ENCODE peak calls at places on chromosomes 2 and 18, in eight cellular contexts. L, M, H, C, U, R, B and X are unnamed samples.

GRCh38 chr2:216188956-216189355 is 79.8 kb downstream of the XRCC5 start:
- DNase-seq in L (no peak), C (no peak), U (no peak), B (no peak), H (no peak), M (no peak), R (no peak), X (no peak)

GRCh38 chr2:109447811-109448210 is 166.0 kb downstream of the SEPTIN10 start:
- DNase-seq in L (no peak), C (no peak), M (no peak), R (peak), U (no peak), B (no peak), H (no peak), X (no peak)

GRCh38 chr2:159744363-159744762 is 32.1 kb downstream of the MARCHF7 start:
- DNase-seq in C (no peak), L (no peak), R (no peak), B (no peak), H (no peak), U (no peak), M (no peak), X (no peak)

GRCh38 chr18:55422456-55423185 is 165.4 kb downstream of the TCF4 start:
- DNase-seq in R (no peak), M (peak), H (no peak), U (no peak), C (no peak), L (no peak), B (peak), X (peak)

GRCh38 chr2:84904717-84905174 is 710 bp upstream of the TMSB10 start:
- DNase-seq in M (peak), R (peak), C (no peak), U (peak), B (peak), L (peak), H (peak), X (peak)

GRCh38 chr2:180495606-180496005 is 484.8 kb upstream of the UBE2E3 start:
- DNase-seq in H (no peak), U (no peak), L (no peak), C (no peak), R (no peak), M (no peak), B (no peak), X (no peak)

GRCh38 chr2:115549731-115550130 is 1107.3 kb downstream of the DPP10 start:
- DNase-seq in U (no peak), H (no peak), C (no peak), R (no peak), B (no peak), L (no peak), M (no peak), X (no peak)

GRCh38 chr2:149860276-149860921 is 272.8 kb upstream of the MMADHC start:
- DNase-seq in U (no peak), B (no peak), M (no peak), R (no peak), L (no peak), H (peak), C (no peak), X (peak)

GRCh38 chr2:236572482-236572881 is 2.9 kb downstream of the ACKR3 start:
- DNase-seq in B (no peak), H (no peak), U (no peak), M (no peak), L (no peak), C (no peak), R (no peak), X (no peak)

GRCh38 chr2:173448938-173449471 is 94.3 kb downstream of the CDCA7 start:
- DNase-seq in U (no peak), B (peak), R (peak), C (peak), M (peak), H (peak), L (peak), X (peak)

GRCh38 chr18:53411511-53411910 is 813.0 kb downstream of the MBD2 start:
- DNase-seq in B (no peak), H (no peak), R (no peak), M (no peak), L (no peak), U (no peak), C (no peak), X (no peak)

GRCh38 chr2:127747621-127748020 is 46.3 kb downstream of the SFT2D3 start:
- DNase-seq in C (no peak), B (no peak), R (no peak), H (no peak), L (no peak), M (no peak), U (no peak), X (no peak)

GRCh38 chr2:134228493-134228903 is 25.4 kb upstream of the MGAT5 start:
- DNase-seq in B (no peak), C (no peak), H (no peak), R (no peak), M (no peak), L (no peak), U (no peak), X (no peak)

GRCh38 chr2:118431188-118431562 is 342.9 kb downstream of the INSIG2 start:
- DNase-seq in U (no peak), C (no peak), L (no peak), B (no peak), M (no peak), R (no peak), H (no peak), X (no peak)

GRCh38 chr18:56284319-56284718 is 354.1 kb downstream of the TXNL1 start:
- DNase-seq in B (no peak), L (no peak), M (no peak), C (no peak), H (no peak), R (no peak), U (no peak), X (no peak)

GRCh38 chr2:227499971-227500630 is 28.1 kb downstream of the AGFG1 start:
- DNase-seq in U (no peak), C (no peak), H (no peak), L (no peak), B (no peak), R (no peak), M (no peak), X (no peak)

GRCh38 chr2:45184606-45185005 is 175.4 kb upstream of the SIX2 start:
- DNase-seq in U (no peak), H (no peak), L (no peak), B (no peak), M (no peak), R (no peak), C (peak), X (no peak)

GRCh38 chr2:74177697-74178096 is 982 bp downstream of the MOB1A start:
- DNase-seq in U (no peak), R (no peak), M (no peak), C (no peak), L (no peak), H (no peak), B (no peak), X (no peak)

GRCh38 chr2:74181739-74182138 is 3.1 kb upstream of the MOB1A start:
- DNase-seq in H (no peak), C (no peak), L (peak), B (no peak), U (no peak), M (peak), R (peak), X (peak)

GRCh38 chr2:74174909-74175308 is 3.8 kb downstream of the MOB1A start:
- DNase-seq in C (no peak), U (no peak), B (no peak), M (no peak), H (no peak), R (no peak), L (no peak), X (no peak)

GRCh38 chr2:74179063-74179865 is 585 bp upstream of the MOB1A start:
- DNase-seq in R (peak), B (peak), C (no peak), L (no peak), U (no peak), H (no peak), M (no peak), X (no peak)

DNA sequence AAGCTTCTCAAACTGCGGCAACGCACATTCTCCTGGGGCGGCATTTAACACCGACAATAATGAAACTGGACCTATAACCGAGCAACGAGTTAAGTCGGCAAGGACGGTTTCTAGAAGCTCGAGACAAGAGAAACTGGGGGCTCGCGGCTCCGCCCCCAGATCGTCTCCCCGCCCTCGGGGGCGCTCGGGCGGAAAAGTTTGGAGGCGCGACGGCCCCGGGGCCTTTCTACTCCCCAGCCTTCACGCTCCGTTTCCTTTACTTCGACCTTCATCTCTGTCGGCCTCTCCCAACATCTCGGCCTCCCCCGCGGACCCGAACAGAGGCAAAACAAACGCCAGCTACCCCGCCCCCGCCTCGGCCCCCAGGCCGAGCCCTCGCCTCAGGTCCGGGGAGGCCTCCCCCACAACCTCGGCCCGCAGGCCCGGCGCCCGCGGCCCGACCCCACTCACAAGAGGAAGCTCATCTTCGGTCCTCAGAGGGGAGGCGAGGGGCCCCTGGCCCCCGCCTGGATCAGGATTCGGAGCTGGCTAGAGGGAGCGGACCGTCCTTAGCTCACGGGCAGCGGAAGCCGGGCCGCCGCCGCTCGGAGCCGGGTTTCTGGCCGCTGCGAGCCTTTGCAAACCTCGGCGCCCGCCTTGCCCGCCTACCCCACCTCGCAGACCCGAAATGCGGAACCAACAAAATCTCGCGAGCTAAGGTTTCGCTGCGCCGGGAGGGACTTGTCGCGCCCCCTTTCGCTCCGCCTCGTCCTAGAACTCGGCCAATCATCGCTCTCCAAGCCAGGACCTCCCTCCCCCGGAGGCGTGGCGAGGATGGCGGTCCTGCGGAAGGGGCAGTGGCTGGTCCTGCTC is at the start of gene MOB1A:
- DNase-seq in L (peak), C (peak), U (peak), R (peak), H (peak), M (peak), B (peak), X (peak)
- H3K4me3 ChIP-seq in L (peak), C (peak), U (peak), R (peak), H (peak), M (peak), B (peak), X (peak)

GRCh38 chr2:43402002-43402401 is 175.6 kb upstream of the ZFP36L2 start:
- DNase-seq in U (no peak), C (no peak), M (peak), H (no peak), L (no peak), B (no peak), R (no peak), X (no peak)
- TF ChIP-seq POLR2A in U (no peak), C (no peak), M (no peak), H (no peak), L (no peak), B (no peak), R (no peak), X (no peak)

GRCh38 chr2:191148766-191149165 is 2.0 kb downstream of the STAT4 start:
- DNase-seq in R (no peak), B (no peak), U (no peak), H (no peak), L (no peak), C (no peak), M (no peak), X (no peak)

GRCh38 chr2:191151315-191151698 is 513 bp upstream of the STAT4 start:
- DNase-seq in H (no peak), L (no peak), B (no peak), C (no peak), M (no peak), U (no peak), R (peak), X (no peak)

GRCh38 chr2:191150121-191150450 is 708 bp downstream of the STAT4 start:
- DNase-seq in L (no peak), U (no peak), R (no peak), C (no peak), H (no peak), B (no peak), M (no peak), X (no peak)

GRCh38 chr2:191152841-191153240 is 2.0 kb upstream of the STAT4 start:
- DNase-seq in M (no peak), U (no peak), L (no peak), B (no peak), H (no peak), R (no peak), C (no peak), X (peak)

DNA sequence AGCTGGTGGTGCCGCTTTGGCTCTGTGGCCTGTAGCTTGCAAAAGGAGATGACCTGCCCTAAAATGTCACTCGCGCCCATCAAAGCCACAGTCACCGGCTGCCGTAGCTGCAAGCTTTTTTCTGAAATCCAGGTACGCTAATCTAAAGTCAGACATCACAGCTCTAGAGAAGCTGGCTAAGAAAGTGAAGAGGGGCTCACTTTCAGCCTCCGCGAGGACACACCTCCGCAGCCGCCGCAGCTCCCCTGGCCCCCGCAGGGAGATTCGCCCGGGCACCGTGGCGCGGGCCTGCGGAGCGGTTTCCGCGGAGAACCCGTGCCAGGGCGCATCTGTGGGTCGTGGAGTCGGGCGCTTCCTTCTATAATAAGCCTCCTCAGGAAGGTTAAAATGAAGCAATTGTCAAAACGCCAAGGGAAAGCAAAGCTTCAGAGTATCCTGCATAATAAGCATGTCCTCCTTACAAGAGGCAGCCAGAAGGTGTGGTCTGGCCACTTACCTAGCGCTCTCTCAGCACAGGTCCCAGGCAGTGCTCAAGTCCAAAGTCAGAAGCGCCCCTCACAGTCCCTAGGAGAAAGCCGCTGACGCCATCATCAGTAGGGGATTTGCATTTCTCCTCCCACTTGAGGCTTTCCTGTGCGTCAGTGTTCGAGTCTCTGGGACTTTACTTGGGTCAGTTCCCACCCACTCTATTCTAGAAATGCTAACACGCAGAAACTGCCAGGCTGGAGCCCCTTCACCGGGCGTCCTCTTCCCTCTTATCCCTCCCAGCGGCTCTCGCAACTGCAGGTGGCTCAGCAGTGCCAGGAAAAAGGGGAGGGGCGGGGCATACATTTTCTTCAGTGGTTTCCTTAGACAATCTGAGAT is at the start of gene STAT4:
- DNase-seq in M (peak), B (peak), C (peak), L (no peak), U (no peak), H (peak), R (peak), X (peak)
- H3K4me3 ChIP-seq in M (peak), B (peak), C (peak), L (peak), U (peak), H (peak), R (peak), X (peak)

GRCh38 chr2:168350380-168350779 is 103.0 kb upstream of the STK39 start:
- DNase-seq in H (peak), B (no peak), C (no peak), M (peak), L (no peak), U (no peak), R (no peak), X (no peak)
- TF ChIP-seq POLR2A in H (no peak), B (no peak), C (no peak), M (no peak), L (no peak), U (no peak), R (no peak), X (no peak)

DNA sequence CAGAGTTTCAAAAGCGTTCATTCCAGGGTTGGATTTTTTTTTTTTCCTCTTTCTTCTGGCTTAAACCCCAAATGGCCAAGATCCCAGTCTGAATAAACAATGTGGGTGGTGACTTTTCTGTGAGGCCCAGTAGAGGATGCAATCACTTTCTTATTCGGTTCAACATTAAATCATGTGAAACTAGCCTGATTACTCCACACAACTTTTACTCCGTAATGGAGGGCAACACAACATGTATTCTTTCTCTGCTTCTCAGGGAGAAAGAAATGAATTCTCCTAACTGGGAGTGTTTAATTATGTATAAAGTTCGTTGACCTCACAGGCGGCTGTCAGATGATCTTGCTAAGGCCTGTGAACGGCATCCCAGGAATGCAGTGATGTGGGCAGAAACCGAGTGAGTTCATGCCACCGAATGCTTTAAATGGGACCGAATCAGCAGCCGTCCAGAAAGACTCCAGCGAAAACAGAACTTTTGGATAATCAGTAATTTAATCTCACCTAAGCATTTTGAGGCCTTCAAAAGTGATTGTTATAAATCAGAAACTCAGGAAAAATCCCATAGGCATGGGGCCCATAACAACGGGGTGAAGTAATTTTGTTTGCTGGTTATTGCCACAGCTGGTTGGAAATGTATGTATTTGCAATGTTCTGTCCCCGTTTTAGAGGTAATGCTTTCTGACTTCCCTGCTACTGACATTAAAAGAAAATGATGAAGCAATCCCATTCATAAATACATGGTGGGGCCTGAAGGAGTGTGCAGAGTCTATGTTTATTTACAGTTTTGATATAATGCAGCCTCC is 81.5 kb downstream of the BCL2 start:
- DNase-seq in R (no peak), H (no peak), M (peak), B (no peak), L (no peak), C (peak), U (peak), X (peak)
- H3K4me3 ChIP-seq in R (no peak), H (no peak), M (no peak), B (peak), L (peak), C (peak), U (peak), X (no peak)

DNA sequence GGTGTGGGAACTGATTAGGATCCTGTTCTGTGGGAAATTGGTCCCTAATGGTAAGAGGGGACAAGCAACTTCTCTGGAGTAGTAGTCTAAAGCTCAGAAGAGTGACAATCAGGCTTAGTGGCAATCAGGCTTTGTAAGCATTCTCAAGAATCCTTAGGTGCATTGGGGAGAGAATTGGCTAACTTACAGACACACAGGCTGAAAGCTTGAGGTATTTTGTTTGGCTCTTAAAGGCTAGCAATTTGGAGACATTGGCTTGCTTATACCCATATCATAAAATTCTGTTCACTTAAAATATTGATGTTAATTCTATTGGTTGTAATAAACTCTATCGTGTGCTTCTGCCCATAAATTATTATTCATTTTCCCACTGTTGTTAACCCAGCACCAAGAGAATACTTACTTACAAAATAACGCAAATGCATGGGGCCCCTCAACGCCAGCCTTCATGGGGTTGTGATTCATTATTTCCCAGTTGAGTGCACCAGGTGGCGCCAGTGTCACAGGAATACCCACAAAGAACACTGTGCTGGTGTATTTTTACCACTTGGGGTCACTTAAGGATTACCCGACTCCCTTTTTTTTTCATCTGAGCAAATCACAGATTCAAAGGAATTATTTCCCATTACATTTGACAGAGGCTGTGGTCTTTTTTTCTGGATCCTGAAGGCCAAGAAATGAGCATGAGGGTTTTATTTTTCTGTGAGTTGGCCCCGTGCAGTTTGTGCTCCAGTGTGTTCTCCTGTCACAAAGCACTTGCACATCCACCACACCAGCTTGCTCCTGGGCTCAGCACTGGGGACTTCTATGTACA is 45.5 kb downstream of the DDX1 start:
- DNase-seq in C (peak), L (no peak), H (peak), B (peak), M (peak), R (no peak), U (no peak), X (peak)
- TF ChIP-seq POLR2A in C (no peak), L (no peak), H (no peak), B (no peak), M (no peak), R (no peak), U (no peak), X (no peak)